ENCODE peak calls at places on chromosomes 3 and 15, in nine cellular contexts. K is upper lobe of right lung, T is transverse colon, V is Panc1, J is NT2/D1, C is right lobe of liver, E is adrenal gland, H is breast epithelium, B is neural progenitor cell. F is an unnamed sample.
A peak's percentile ranks its signal among the peaks of the same experiment; 100 is the strongest.

GRCh38 chr3:67450153-67450552 is 204.3 kb downstream of the SUCLG2 start:
- DNase-seq in K (no peak), T (no peak), V (no peak), J (no peak), C (no peak), E (no peak), H (no peak), B (no peak), F (no peak)

GRCh38 chr3:8937064-8938020 is 25.9 kb downstream of the RAD18 start:
- DNase-seq in K (no peak), T (no peak), V (peak; percentile 71), J (no peak), C (no peak), E (no peak), H (no peak), B (no peak), F (peak; percentile 61)

GRCh38 chr3:178393833-178394232 is 142.4 kb upstream of the KCNMB2 start:
- DNase-seq in K (no peak), T (no peak), V (no peak), J (no peak), C (no peak), E (no peak), H (no peak), B (no peak), F (peak; percentile 29)

GRCh38 chr3:36714343-36714742 is 50.0 kb downstream of the DCLK3 start:
- DNase-seq in K (no peak), T (no peak), V (no peak), J (no peak), C (no peak), E (no peak), H (no peak), B (no peak), F (peak; percentile 31)

GRCh38 chr3:56817646-56818045 is 15.9 kb upstream of the ARHGEF3 start:
- DNase-seq in K (no peak), T (no peak), V (no peak), J (no peak), C (no peak), E (no peak), H (no peak), B (no peak), F (no peak)

GRCh38 chr3:134357914-134358811 is 16.1 kb downstream of the AMOTL2 start:
- DNase-seq in K (peak; percentile 63), T (no peak), V (no peak), J (peak; percentile 93), C (no peak), E (peak; percentile 59), H (peak; percentile 91), B (no peak), F (peak; percentile 92)

GRCh38 chr3:149553781-149554451 is 79.4 kb downstream of the TM4SF4 start:
- DNase-seq in K (no peak), T (peak; percentile 19), V (no peak), J (no peak), C (no peak), E (no peak), H (peak; percentile 57), B (no peak), F (no peak)

GRCh38 chr3:25785826-25786225 is 2.6 kb upstream of the NGLY1 start:
- DNase-seq in K (no peak), T (no peak), V (no peak), J (no peak), C (no peak), E (no peak), H (no peak), B (no peak), F (no peak)

DNA sequence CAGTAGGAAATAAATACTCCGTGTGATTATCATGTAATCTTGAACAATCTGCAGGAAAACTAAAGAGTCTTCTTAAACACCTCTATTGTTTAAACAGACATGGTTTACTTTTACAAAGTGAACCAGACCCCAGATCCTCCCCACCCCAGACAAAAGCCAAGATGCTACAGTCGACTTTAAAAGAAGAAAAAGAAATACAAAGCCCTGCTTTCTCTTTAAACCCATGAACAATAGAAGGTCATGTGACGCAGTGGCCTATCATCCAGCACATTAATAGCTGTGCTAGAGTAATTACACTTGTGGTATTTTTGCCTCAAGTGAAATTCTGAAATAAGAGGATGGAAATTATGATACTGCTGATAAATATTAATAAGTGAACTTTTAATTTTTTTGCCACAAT is 613.4 kb downstream of the FOXP1 start:
- DNase-seq in K (no peak), T (no peak), V (no peak), J (no peak), C (no peak), E (no peak), H (no peak), B (peak; percentile 53), F (no peak)
- H3K36me3 ChIP-seq in K (peaks cover 95% of the 10 kb centered on the region), T (no peaks in the 10 kb centered on the region), V (no peaks in the 10 kb centered on the region), J (peaks cover 27% of the 10 kb centered on the region), C (peaks cover 6% of the 10 kb centered on the region), E (no peaks in the 10 kb centered on the region), H (no peaks in the 10 kb centered on the region), B (no peaks in the 10 kb centered on the region), F (peaks cover 61% of the 10 kb centered on the region)

GRCh38 chr15:89378699-89379422 is 44.2 kb upstream of the POLG start:
- DNase-seq in K (no peak), T (no peak), V (no peak), J (no peak), C (no peak), E (no peak), H (no peak), B (peak; percentile 37), F (no peak)
- H3K27me3 ChIP-seq in K (peaks cover 83% of the 10 kb centered on the region), T (peaks cover 95% of the 10 kb centered on the region), V (peaks cover under 1% of the 10 kb centered on the region), J (peaks cover 65% of the 10 kb centered on the region), C (peaks cover 9% of the 10 kb centered on the region), E (peaks cover 48% of the 10 kb centered on the region), H (peaks cover 6% of the 10 kb centered on the region), B (peaks cover 100% of the 10 kb centered on the region), F (peaks cover 95% of the 10 kb centered on the region)

GRCh38 chr3:53103566-53104296 is 26.5 kb downstream of the RFT1 start:
- DNase-seq in K (no peak), T (no peak), V (no peak), J (no peak), C (no peak), E (no peak), H (no peak), B (no peak), F (peak; percentile 18)
- H3K36me3 ChIP-seq in K (peaks cover 70% of the 10 kb centered on the region), T (no peaks in the 10 kb centered on the region), V (no peaks in the 10 kb centered on the region), J (peaks cover 74% of the 10 kb centered on the region), C (no peaks in the 10 kb centered on the region), E (no peaks in the 10 kb centered on the region), H (no peaks in the 10 kb centered on the region), B (no peaks in the 10 kb centered on the region), F (peaks cover 23% of the 10 kb centered on the region)

DNA sequence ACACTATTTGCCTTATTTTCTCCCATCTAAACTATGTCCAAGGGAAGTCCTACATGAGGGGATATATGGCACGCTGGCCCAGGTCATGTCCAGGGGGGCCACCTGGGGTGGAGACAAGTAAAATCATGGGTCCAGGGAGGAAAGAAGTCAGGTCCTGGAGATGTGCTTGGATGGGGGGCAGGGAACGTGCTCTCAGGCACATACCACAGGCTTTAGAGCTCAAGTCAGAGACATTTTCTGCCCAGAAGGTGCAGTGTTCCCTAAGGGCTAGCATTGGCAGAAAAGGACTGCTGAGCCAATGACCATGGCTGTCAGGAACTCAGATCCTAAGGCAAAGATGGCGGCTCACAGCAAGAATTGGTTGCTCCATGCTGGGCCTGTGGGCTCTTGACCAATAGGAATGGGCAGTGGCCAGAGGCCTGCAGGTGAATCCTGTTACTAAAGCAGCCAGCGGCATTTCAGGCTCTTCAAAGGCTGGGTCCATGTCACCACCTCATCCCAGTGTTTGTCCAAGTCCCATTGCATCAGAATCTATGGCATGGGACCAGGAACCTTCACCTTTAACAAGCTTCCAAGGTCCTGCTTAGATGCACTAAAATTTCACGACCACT is 175.0 kb downstream of the RPLP1 start:
- DNase-seq in K (no peak), T (no peak), V (no peak), J (no peak), C (peak; percentile 65), E (no peak), H (no peak), B (no peak), F (no peak)
- H3K27me3 ChIP-seq in K (peaks cover 20% of the 10 kb centered on the region), T (peaks cover under 1% of the 10 kb centered on the region), V (peaks cover 2% of the 10 kb centered on the region), J (no peaks in the 10 kb centered on the region), C (no peaks in the 10 kb centered on the region), E (peaks cover 11% of the 10 kb centered on the region), H (no peaks in the 10 kb centered on the region), B (no peaks in the 10 kb centered on the region), F (peaks cover 10% of the 10 kb centered on the region)

GRCh38 chr3:14127106-14127505 is 2.3 kb downstream of the TMEM43 start:
- DNase-seq in K (no peak), T (no peak), V (no peak), J (no peak), C (no peak), E (no peak), H (no peak), B (no peak), F (no peak)
- H3K36me3 ChIP-seq in K (peaks cover 32% of the 10 kb centered on the region), T (no peaks in the 10 kb centered on the region), V (peaks cover 11% of the 10 kb centered on the region), J (peaks cover 67% of the 10 kb centered on the region), C (no peaks in the 10 kb centered on the region), E (no peaks in the 10 kb centered on the region), H (no peaks in the 10 kb centered on the region), B (no peaks in the 10 kb centered on the region), F (peaks cover 33% of the 10 kb centered on the region)

GRCh38 chr3:14913926-14914776 is 33.2 kb upstream of the NR2C2 start:
- DNase-seq in K (peak; percentile 35), T (no peak), V (no peak), J (no peak), C (no peak), E (no peak), H (no peak), B (peak; percentile 54), F (no peak)
- H3K27me3 ChIP-seq in K (no peaks in the 10 kb centered on the region), T (no peaks in the 10 kb centered on the region), V (no peaks in the 10 kb centered on the region), J (no peaks in the 10 kb centered on the region), C (no peaks in the 10 kb centered on the region), E (no peaks in the 10 kb centered on the region), H (no peaks in the 10 kb centered on the region), B (no peaks in the 10 kb centered on the region), F (no peaks in the 10 kb centered on the region)

F was measured in brain microvascular endothelial cell.